ENCODE peak calls at places on chromosomes 6 and 20, in seven cellular contexts. One of them, this sample, is unnamed.
A peak's percentile ranks its signal among the peaks of the same experiment; 100 is the strongest.

GRCh38 chr6:160955508-160956295 is 35.9 kb upstream of the MAP3K4 start:
- DNase-seq in heart right ventricle: no peak
- DNase-seq in AG04450: no peak
- DNase-seq in stomach: no peak
- DNase-seq in A549: no peak
- DNase-seq in IMR-90: no peak
- DNase-seq in Caco-2: no peak
- DNase-seq in this sample: no peak

GRCh38 chr6:77650098-77650663 is 2.7 kb upstream of the MEI4 start:
- DNase-seq in heart right ventricle: peak; percentile 16
- DNase-seq in IMR-90: no peak
- DNase-seq in AG04450: no peak
- DNase-seq in stomach: no peak
- DNase-seq in A549: no peak
- DNase-seq in Caco-2: no peak
- DNase-seq in this sample: no peak

GRCh38 chr20:21291026-21291425 is 12.1 kb upstream of the XRN2 start:
- DNase-seq in IMR-90: peak; percentile 79
- DNase-seq in AG04450: no peak
- DNase-seq in A549: no peak
- DNase-seq in heart right ventricle: no peak
- DNase-seq in Caco-2: no peak
- DNase-seq in stomach: no peak
- DNase-seq in this sample: no peak

GRCh38 chr20:22465622-22466446 is 118.5 kb downstream of the FOXA2 start:
- DNase-seq in AG04450: no peak
- DNase-seq in A549: no peak
- DNase-seq in IMR-90: no peak
- DNase-seq in stomach: peak; percentile 50
- DNase-seq in Caco-2: no peak
- DNase-seq in heart right ventricle: no peak
- DNase-seq in this sample: no peak

GRCh38 chr6:63476302-63476701 is 96.0 kb upstream of the LOC128125822 start:
- DNase-seq in IMR-90: no peak
- DNase-seq in Caco-2: no peak
- DNase-seq in heart right ventricle: peak; percentile 12
- DNase-seq in stomach: no peak
- DNase-seq in A549: no peak
- DNase-seq in AG04450: no peak
- DNase-seq in this sample: no peak

GRCh38 chr6:161265554-161265953 is 8.3 kb downstream of the AGPAT4 start:
- DNase-seq in heart right ventricle: no peak
- DNase-seq in stomach: no peak
- DNase-seq in Caco-2: no peak
- DNase-seq in IMR-90: no peak
- DNase-seq in A549: no peak
- DNase-seq in AG04450: no peak
- DNase-seq in this sample: no peak

GRCh38 chr6:5314191-5314865 is 53.0 kb downstream of the FARS2 start:
- DNase-seq in Caco-2: no peak
- DNase-seq in stomach: no peak
- DNase-seq in IMR-90: no peak
- DNase-seq in heart right ventricle: no peak
- DNase-seq in A549: no peak
- DNase-seq in AG04450: no peak
- DNase-seq in this sample: no peak

GRCh38 chr20:52892023-52892422 is 80.1 kb upstream of the TSHZ2 start:
- DNase-seq in AG04450: no peak
- DNase-seq in IMR-90: no peak
- DNase-seq in Caco-2: no peak
- DNase-seq in A549: no peak
- DNase-seq in stomach: no peak
- DNase-seq in heart right ventricle: no peak
- DNase-seq in this sample: no peak

GRCh38 chr6:35234901-35235300 is 21.1 kb downstream of the SCUBE3 start:
- DNase-seq in Caco-2: no peak
- DNase-seq in stomach: no peak
- DNase-seq in heart right ventricle: no peak
- DNase-seq in A549: no peak
- DNase-seq in IMR-90: no peak
- DNase-seq in AG04450: no peak
- DNase-seq in this sample: no peak

GRCh38 chr6:17394192-17394611 is 807 bp downstream of the CAP2 start:
- DNase-seq in Caco-2: peak; percentile 74
- DNase-seq in heart right ventricle: peak; percentile 22
- DNase-seq in A549: peak; percentile 61
- DNase-seq in stomach: peak; percentile 28
- DNase-seq in AG04450: no peak
- DNase-seq in IMR-90: peak; percentile 79
- DNase-seq in this sample: peak; percentile 50

GRCh38 chr6:100175814-100176275 is 181.8 kb upstream of the MCHR2 start:
- DNase-seq in AG04450: peak; percentile 82
- DNase-seq in IMR-90: peak; percentile 95
- DNase-seq in A549: no peak
- DNase-seq in Caco-2: peak; percentile 3
- DNase-seq in stomach: no peak
- DNase-seq in heart right ventricle: no peak
- DNase-seq in this sample: no peak

GRCh38 chr6:121816361-121816760 is 380.9 kb downstream of the GJA1 start:
- DNase-seq in Caco-2: no peak
- DNase-seq in stomach: no peak
- DNase-seq in IMR-90: no peak
- DNase-seq in A549: no peak
- DNase-seq in AG04450: no peak
- DNase-seq in heart right ventricle: no peak
- DNase-seq in this sample: no peak

GRCh38 chr20:59015812-59016711 is 3.2 kb upstream of the TUBB1 start:
- DNase-seq in stomach: no peak
- DNase-seq in A549: no peak
- DNase-seq in AG04450: no peak
- DNase-seq in heart right ventricle: no peak
- DNase-seq in IMR-90: no peak
- DNase-seq in Caco-2: peak; percentile 69
- DNase-seq in this sample: no peak

GRCh38 chr6:119844385-119844784 is 494.8 kb upstream of the MAN1A1 start:
- DNase-seq in A549: no peak
- DNase-seq in heart right ventricle: no peak
- DNase-seq in AG04450: no peak
- DNase-seq in stomach: no peak
- DNase-seq in IMR-90: no peak
- DNase-seq in Caco-2: no peak
- DNase-seq in this sample: no peak

GRCh38 chr6:131041814-131042213 is 21.2 kb downstream of the EPB41L2 start:
- DNase-seq in AG04450: no peak
- DNase-seq in heart right ventricle: no peak
- DNase-seq in stomach: no peak
- DNase-seq in Caco-2: no peak
- DNase-seq in IMR-90: peak; percentile 37
- DNase-seq in A549: no peak
- DNase-seq in this sample: no peak

GRCh38 chr6:26270903-26271639 is 93.9 kb upstream of the BTN3A2 start:
- DNase-seq in Caco-2: peak; percentile 88
- DNase-seq in A549: no peak
- DNase-seq in heart right ventricle: peak; percentile 82
- DNase-seq in IMR-90: peak; percentile 90
- DNase-seq in AG04450: no peak
- DNase-seq in stomach: peak; percentile 53
- DNase-seq in this sample: peak; percentile 95

GRCh38 chr6:158894192-158894591 is 75.0 kb upstream of the EZR start:
- DNase-seq in A549: peak; percentile 62
- DNase-seq in IMR-90: peak; percentile 90
- DNase-seq in Caco-2: peak; percentile 69
- DNase-seq in stomach: no peak
- DNase-seq in heart right ventricle: no peak
- DNase-seq in AG04450: peak; percentile 78
- DNase-seq in this sample: no peak

GRCh38 chr6:82264824-82265223 is 17.3 kb upstream of the IBTK start:
- DNase-seq in stomach: no peak
- DNase-seq in A549: no peak
- DNase-seq in heart right ventricle: no peak
- DNase-seq in Caco-2: no peak
- DNase-seq in IMR-90: no peak
- DNase-seq in AG04450: no peak
- DNase-seq in this sample: no peak

GRCh38 chr6:37460805-37461204 is 27.8 kb downstream of the CMTR1 start:
- DNase-seq in A549: no peak
- DNase-seq in stomach: no peak
- DNase-seq in Caco-2: no peak
- DNase-seq in heart right ventricle: no peak
- DNase-seq in AG04450: no peak
- DNase-seq in IMR-90: no peak
- DNase-seq in this sample: no peak

GRCh38 chr6:167979436-167980090 is 17.9 kb upstream of the KIF25 start:
- DNase-seq in stomach: no peak
- DNase-seq in IMR-90: no peak
- DNase-seq in Caco-2: no peak
- DNase-seq in AG04450: no peak
- DNase-seq in heart right ventricle: no peak
- DNase-seq in A549: no peak
- DNase-seq in this sample: no peak
- H3K9me3 ChIP-seq in stomach: no peaks in the 10 kb centered on the region
- H3K9me3 ChIP-seq in IMR-90: no peaks in the 10 kb centered on the region
- H3K9me3 ChIP-seq in Caco-2: no peaks in the 10 kb centered on the region
- H3K9me3 ChIP-seq in AG04450: peaks cover 17% of the 10 kb centered on the region
- H3K9me3 ChIP-seq in heart right ventricle: no peaks in the 10 kb centered on the region
- H3K9me3 ChIP-seq in A549: no peaks in the 10 kb centered on the region
- H3K9me3 ChIP-seq in this sample: no peaks in the 10 kb centered on the region

GRCh38 chr6:3456794-3457709 is at the start of gene SLC22A23:
- DNase-seq in heart right ventricle: peak; percentile 53
- DNase-seq in Caco-2: peak; percentile 88
- DNase-seq in IMR-90: no peak
- DNase-seq in AG04450: no peak
- DNase-seq in stomach: peak; percentile 84
- DNase-seq in A549: peak; percentile 79
- DNase-seq in this sample: peak; percentile 87
- H3K4me3 ChIP-seq in heart right ventricle: peak within 1 kb of the TSS; percentile 69
- H3K4me3 ChIP-seq in Caco-2: peak within 1 kb of the TSS; percentile 87
- H3K4me3 ChIP-seq in IMR-90: peak within 1 kb of the TSS; percentile 36
- H3K4me3 ChIP-seq in AG04450: peak within 1 kb of the TSS; percentile 29
- H3K4me3 ChIP-seq in stomach: peak within 1 kb of the TSS; percentile 67
- H3K4me3 ChIP-seq in A549: peak within 1 kb of the TSS; percentile 95
- H3K4me3 ChIP-seq in this sample: peak within 1 kb of the TSS; percentile 65

GRCh38 chr6:46263709-46264091 is 92.9 kb upstream of the ENPP5 start:
- DNase-seq in A549: no peak
- DNase-seq in heart right ventricle: no peak
- DNase-seq in Caco-2: no peak
- DNase-seq in IMR-90: peak; percentile 20
- DNase-seq in AG04450: no peak
- DNase-seq in stomach: no peak
- DNase-seq in this sample: no peak

GRCh38 chr6:46269447-46270229 is 98.9 kb upstream of the ENPP5 start:
- DNase-seq in IMR-90: no peak
- DNase-seq in AG04450: no peak
- DNase-seq in Caco-2: no peak
- DNase-seq in stomach: no peak
- DNase-seq in A549: no peak
- DNase-seq in heart right ventricle: peak; percentile 30
- DNase-seq in this sample: no peak

GRCh38 chr6:46262928-46263708 is 92.3 kb upstream of the ENPP5 start:
- DNase-seq in heart right ventricle: no peak
- DNase-seq in A549: no peak
- DNase-seq in AG04450: no peak
- DNase-seq in stomach: no peak
- DNase-seq in IMR-90: no peak
- DNase-seq in Caco-2: no peak
- DNase-seq in this sample: no peak

GRCh38 chr6:46267515-46267914 is 96.7 kb upstream of the ENPP5 start:
- DNase-seq in stomach: no peak
- DNase-seq in A549: no peak
- DNase-seq in heart right ventricle: no peak
- DNase-seq in IMR-90: no peak
- DNase-seq in AG04450: no peak
- DNase-seq in Caco-2: no peak
- DNase-seq in this sample: no peak

DNA sequence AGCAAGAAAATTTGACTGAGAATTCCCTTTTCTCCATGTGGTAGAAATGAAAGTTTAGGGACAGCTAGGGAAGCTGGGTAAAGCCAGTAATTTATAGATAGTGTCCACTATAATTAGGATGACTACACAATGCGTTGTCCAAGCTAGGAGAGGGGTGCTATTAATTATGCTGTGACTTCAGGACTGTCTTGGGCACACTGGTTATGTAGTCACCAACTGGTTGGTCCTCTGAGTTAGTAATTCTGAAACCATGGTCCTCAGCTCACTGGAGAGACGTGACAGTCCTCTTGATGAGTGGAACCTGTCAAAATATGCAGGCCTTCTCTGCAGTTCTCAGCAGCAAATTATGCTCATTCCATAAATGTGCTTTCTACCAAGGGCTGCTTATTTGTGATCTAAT is 94.6 kb upstream of the ENPP5 start:
- DNase-seq in IMR-90: no peak
- DNase-seq in heart right ventricle: no peak
- DNase-seq in Caco-2: no peak
- DNase-seq in A549: no peak
- DNase-seq in AG04450: no peak
- DNase-seq in stomach: no peak
- DNase-seq in this sample: no peak
- H3K9me3 ChIP-seq in IMR-90: no peaks in the 10 kb centered on the region
- H3K9me3 ChIP-seq in heart right ventricle: no peaks in the 10 kb centered on the region
- H3K9me3 ChIP-seq in Caco-2: no peaks in the 10 kb centered on the region
- H3K9me3 ChIP-seq in A549: no peaks in the 10 kb centered on the region
- H3K9me3 ChIP-seq in AG04450: no peaks in the 10 kb centered on the region
- H3K9me3 ChIP-seq in stomach: no peaks in the 10 kb centered on the region
- H3K9me3 ChIP-seq in this sample: no peaks in the 10 kb centered on the region

GRCh38 chr20:36391456-36391855 is 85.3 kb downstream of the DLGAP4 start:
- DNase-seq in A549: no peak
- DNase-seq in heart right ventricle: no peak
- DNase-seq in IMR-90: no peak
- DNase-seq in AG04450: no peak
- DNase-seq in stomach: no peak
- DNase-seq in Caco-2: no peak
- DNase-seq in this sample: no peak

GRCh38 chr20:36394340-36394965 is 88.3 kb downstream of the DLGAP4 start:
- DNase-seq in heart right ventricle: no peak
- DNase-seq in A549: no peak
- DNase-seq in IMR-90: no peak
- DNase-seq in stomach: no peak
- DNase-seq in Caco-2: no peak
- DNase-seq in AG04450: no peak
- DNase-seq in this sample: no peak

GRCh38 chr20:36390719-36391415 is 84.7 kb downstream of the DLGAP4 start:
- DNase-seq in heart right ventricle: no peak
- DNase-seq in AG04450: no peak
- DNase-seq in IMR-90: no peak
- DNase-seq in Caco-2: no peak
- DNase-seq in stomach: no peak
- DNase-seq in A549: no peak
- DNase-seq in this sample: no peak

GRCh38 chr20:36391955-36392354 is 85.8 kb downstream of the DLGAP4 start:
- DNase-seq in A549: no peak
- DNase-seq in Caco-2: no peak
- DNase-seq in IMR-90: no peak
- DNase-seq in AG04450: no peak
- DNase-seq in stomach: no peak
- DNase-seq in heart right ventricle: no peak
- DNase-seq in this sample: no peak

DNA sequence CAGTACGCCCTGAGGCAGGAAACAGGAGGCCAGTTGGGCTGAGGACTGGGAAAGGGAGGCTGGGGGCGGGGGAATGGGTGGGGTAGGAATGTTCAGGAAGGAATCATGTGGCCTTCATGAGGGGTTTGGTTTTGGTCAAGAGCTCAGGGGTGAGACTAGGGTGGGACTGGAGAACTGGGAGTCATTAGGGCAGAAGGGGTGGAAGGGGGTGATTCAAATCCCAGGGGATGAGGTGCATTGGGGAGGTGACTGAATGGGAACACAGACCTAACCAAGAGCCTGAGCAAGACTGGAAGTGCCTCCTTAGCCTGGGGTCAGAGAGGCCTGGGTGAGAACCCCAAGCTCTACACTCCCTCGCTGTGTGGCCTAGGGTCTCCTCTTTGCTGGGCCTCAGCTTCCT is 86.8 kb downstream of the DLGAP4 start:
- DNase-seq in stomach: no peak
- DNase-seq in heart right ventricle: no peak
- DNase-seq in A549: no peak
- DNase-seq in IMR-90: no peak
- DNase-seq in Caco-2: no peak
- DNase-seq in AG04450: no peak
- DNase-seq in this sample: no peak
- H3K4me3 ChIP-seq in stomach: no peak overlapping the region
- H3K4me3 ChIP-seq in heart right ventricle: no peak overlapping the region
- H3K4me3 ChIP-seq in A549: no peak overlapping the region
- H3K4me3 ChIP-seq in IMR-90: no peak overlapping the region
- H3K4me3 ChIP-seq in Caco-2: no peak overlapping the region
- H3K4me3 ChIP-seq in AG04450: no peak overlapping the region
- H3K4me3 ChIP-seq in this sample: no peak overlapping the region

This sample was measured in small intestine.